ENCODE peak calls at places on chromosomes 16 and 17, in four cellular contexts. C is iPS DF 6.9, T is fibroblast of lung, R is upper lobe of right lung. L is an unnamed sample.

GRCh38 chr17:7186241-7186640 is 7.1 kb upstream of the ASGR1 start:
- DNase-seq in R (no peak), T (no peak), C (no peak), L (no peak)

GRCh38 chr17:73613947-73614655 is 30.1 kb downstream of the SDK2 start:
- DNase-seq in R (no peak), T (no peak), C (no peak), L (no peak)

GRCh38 chr17:17361543-17362511 is 58.7 kb downstream of the NT5M start:
- DNase-seq in C (no peak), T (no peak), R (peak), L (no peak)

GRCh38 chr17:27407916-27408846 is 48.1 kb upstream of the KSR1 start:
- DNase-seq in C (no peak), T (peak), R (no peak), L (no peak)

GRCh38 chr16:69039333-69039941 is 66.0 kb upstream of the HAS3 start:
- DNase-seq in T (peak), C (no peak), R (no peak), L (no peak)

GRCh38 chr16:69329369-69330285 is 761 bp downstream of the PDF start:
- DNase-seq in C (no peak), T (peak), R (peak), L (no peak)

GRCh38 chr16:86553356-86553755 is 1.7 kb downstream of the MTHFSD start:
- DNase-seq in C (no peak), T (no peak), R (peak), L (no peak)

GRCh38 chr16:19123535-19124178 is 9.9 kb downstream of the ITPRIPL2 start:
- DNase-seq in T (no peak), C (no peak), R (no peak), L (no peak)

GRCh38 chr17:67365762-67366192 is 600 bp downstream of the PSMD12 start:
- DNase-seq in T (peak), R (no peak), C (no peak), L (no peak)

GRCh38 chr17:76968707-76969597 is 100.7 kb downstream of the MGAT5B start:
- DNase-seq in R (no peak), T (no peak), C (peak), L (no peak)

GRCh38 chr17:80724723-80725388 is 180.2 kb downstream of the RPTOR start:
- DNase-seq in R (no peak), C (no peak), T (peak), L (no peak)

GRCh38 chr17:35795007-35795870 is at the start of gene MMP28:
- DNase-seq in C (no peak), R (peak), T (no peak), L (no peak)

GRCh38 chr17:18106211-18106610 is 2.3 kb upstream of the MYO15A start:
- DNase-seq in C (no peak), R (no peak), T (no peak), L (no peak)

GRCh38 chr17:51228177-51228576 is 31.7 kb downstream of the MBTD1 start:
- DNase-seq in T (peak), R (no peak), C (no peak), L (no peak)

GRCh38 chr16:66590322-66590721 is 11.1 kb downstream of the CMTM2 start:
- DNase-seq in T (no peak), R (no peak), C (no peak), L (no peak)

GRCh38 chr16:17835118-17835949 is 364.6 kb upstream of the XYLT1 start:
- DNase-seq in C (no peak), T (no peak), R (no peak), L (no peak)

GRCh38 chr16:88924834-88925539 is 52.0 kb downstream of the CBFA2T3 start:
- DNase-seq in R (no peak), C (no peak), T (peak), L (peak)

GRCh38 chr16:88923926-88924833 is 52.8 kb downstream of the CBFA2T3 start:
- DNase-seq in C (no peak), T (no peak), R (no peak), L (no peak)

GRCh38 chr16:88926374-88926990 is 50.5 kb downstream of the CBFA2T3 start:
- DNase-seq in R (no peak), C (no peak), T (no peak), L (no peak)

GRCh38 chr16:88927010-88927409 is 50.0 kb downstream of the CBFA2T3 start:
- DNase-seq in R (no peak), C (no peak), T (no peak), L (no peak)

DNA sequence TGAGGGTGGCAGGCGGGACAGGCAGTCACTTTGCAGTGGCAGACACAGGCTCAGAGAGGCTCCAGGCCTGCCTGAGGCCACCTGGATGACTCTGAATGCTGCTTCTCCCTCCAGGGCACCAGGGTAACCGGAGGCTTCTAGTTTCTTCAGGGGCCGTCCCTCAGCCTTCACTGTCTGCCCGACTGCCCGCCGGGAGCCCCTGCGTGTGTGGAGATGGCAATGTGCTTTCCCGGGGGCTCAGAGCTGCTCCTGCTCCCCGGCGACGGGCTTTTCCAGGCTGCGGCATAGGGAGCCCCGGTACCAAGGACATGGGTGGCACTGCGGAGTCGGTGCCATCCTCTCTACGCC is 51.5 kb downstream of the CBFA2T3 start:
- DNase-seq in R (no peak), C (no peak), T (no peak), L (no peak)
- H3K27ac ChIP-seq in R (no peak), C (no peak), T (no peak), L (no peak)

DNA sequence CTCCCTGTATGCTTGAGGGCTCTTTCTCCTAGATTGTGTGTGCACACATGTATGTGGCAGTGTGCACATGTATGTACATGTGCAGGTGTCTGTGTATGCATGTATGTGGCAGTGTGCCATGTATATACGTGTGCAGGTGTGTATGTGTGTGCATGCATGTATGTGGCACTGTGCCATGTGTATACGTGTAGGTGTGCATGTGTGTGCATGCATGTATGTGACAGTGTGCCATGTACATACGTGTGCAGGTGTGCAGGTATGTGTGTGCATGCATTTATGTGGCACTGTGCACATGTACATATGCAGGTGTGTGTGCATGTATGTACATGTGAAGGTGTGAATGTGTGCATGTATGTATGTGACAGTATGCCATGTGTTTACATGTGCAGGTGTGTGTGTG is 43.9 kb upstream of the BHLHA9 start:
- DNase-seq in R (no peak), C (no peak), T (no peak), L (no peak)
- H3K4me3 ChIP-seq in R (no peak), C (no peak), T (no peak), L (no peak)

GRCh38 chr17:64231567-64232141 is 31.4 kb downstream of the TEX2 start:
- DNase-seq in T (no peak), R (no peak), C (no peak), L (no peak)
- H3K27ac ChIP-seq in T (no peak), R (peak), C (no peak), L (no peak)

DNA sequence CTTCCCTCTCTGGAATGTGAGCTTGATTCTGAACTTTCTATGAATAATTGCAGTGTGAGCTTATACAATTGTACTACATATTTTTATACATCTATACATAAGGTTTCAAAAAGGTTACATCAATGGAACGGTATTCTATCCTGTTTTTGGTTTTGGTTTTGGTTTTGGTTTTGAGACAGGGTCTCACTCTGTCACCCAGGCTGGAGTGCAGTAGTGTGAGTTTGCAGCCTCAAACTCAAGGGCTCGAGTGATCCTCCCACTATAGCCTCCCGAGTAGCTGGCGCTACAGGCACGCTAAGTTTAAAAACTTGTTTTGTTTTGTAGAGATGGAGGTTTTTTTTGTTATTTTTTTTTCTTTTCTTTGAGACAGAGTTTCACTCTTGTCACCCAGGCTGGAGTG is 1.1 kb downstream of the CTRB1 start:
- DNase-seq in C (no peak), R (no peak), T (no peak), L (no peak)
- H3K4me3 ChIP-seq in C (no peak), R (peak), T (no peak), L (no peak)

DNA sequence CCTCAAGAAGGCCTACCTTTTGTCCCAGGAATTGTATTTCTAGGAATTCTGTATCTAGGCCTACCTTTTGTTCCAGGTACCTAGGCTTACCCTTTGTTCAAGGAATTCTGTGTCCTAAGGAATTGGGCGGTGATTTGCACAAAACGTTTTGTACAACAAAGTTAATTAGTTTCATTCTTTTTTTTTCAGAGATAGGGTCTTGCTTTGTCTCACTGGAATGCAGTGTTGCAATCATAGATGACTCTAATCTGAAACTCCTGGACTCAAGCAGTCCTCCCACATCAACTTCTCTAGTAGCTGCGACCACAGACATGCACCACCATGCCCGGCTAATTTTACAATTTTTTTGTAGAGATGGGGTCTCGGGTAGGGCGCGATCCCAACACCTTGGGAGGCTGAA is 7.0 kb downstream of the CDR2L start:
- DNase-seq in R (no peak), T (no peak), C (no peak), L (no peak)
- H3K27ac ChIP-seq in R (no peak), T (no peak), C (no peak), L (peak)

GRCh38 chr17:36936455-36936934 is 780 bp upstream of the LHX1 start:
- DNase-seq in C (no peak), T (no peak), R (no peak), L (no peak)
- H3K4me3 ChIP-seq in C (peak), T (no peak), R (no peak), L (no peak)

GRCh38 chr17:56830726-56831363 is 2.9 kb downstream of the C17orf67 start:
- DNase-seq in R (no peak), C (no peak), T (no peak), L (no peak)

GRCh38 chr17:56831364-56832095 is 2.2 kb downstream of the C17orf67 start:
- DNase-seq in T (no peak), R (no peak), C (no peak), L (no peak)

GRCh38 chr17:56833023-56833811 is 503 bp downstream of the C17orf67 start:
- DNase-seq in C (no peak), T (peak), R (peak), L (peak)

GRCh38 chr17:56833812-56834379 is at the start of the genes C17orf67 and DGKE:
- DNase-seq in T (peak), C (no peak), R (peak), L (peak)

GRCh38 chr17:56832446-56832845 is 1.3 kb downstream of the C17orf67 start:
- DNase-seq in R (no peak), T (no peak), C (no peak), L (no peak)
- H3K27ac ChIP-seq in R (no peak), T (no peak), C (no peak), L (no peak)